ENCODE peak calls at places on chromosomes 3 and 15, in nine cellular contexts. H, N, F, Y, A, S, L, G and J are unnamed samples. For H3K4me1, the result is how much of the 10 kb centered on the place peaks cover.

GRCh38 chr3:177199206-177199765 is 2.0 kb upstream of the TBL1XR1 start:
- DNase-seq in S (no peak), Y (no peak), L (no peak), A (no peak), F (no peak), G (no peak), H (no peak), N (no peak), J (no peak)

GRCh38 chr3:192864943-192865342 is 52.7 kb downstream of the MB21D2 start:
- DNase-seq in A (peak), S (no peak), H (no peak), G (no peak), F (no peak), N (no peak), Y (no peak), L (no peak), J (no peak)

GRCh38 chr15:68210821-68211655 is 5.9 kb upstream of the CALML4 start:
- DNase-seq in A (peak), F (peak), H (peak), N (no peak), L (no peak), G (no peak), S (peak), Y (peak), J (peak)

GRCh38 chr3:56484525-56485024 is 16.3 kb upstream of the ERC2 start:
- DNase-seq in F (no peak), N (no peak), A (no peak), H (no peak), S (no peak), Y (no peak), G (no peak), L (no peak), J (no peak)

GRCh38 chr3:15711281-15711680 is 86.5 kb downstream of the ANKRD28 start:
- DNase-seq in S (no peak), Y (no peak), L (no peak), H (no peak), N (no peak), G (no peak), F (no peak), A (no peak), J (no peak)

GRCh38 chr3:175129126-175129525 is 270.0 kb downstream of the NAALADL2 start:
- DNase-seq in G (no peak), S (no peak), F (no peak), N (no peak), A (peak), H (no peak), L (no peak), Y (no peak), J (no peak)

GRCh38 chr3:61612211-61612995 is 51.0 kb downstream of the PTPRG start:
- DNase-seq in H (no peak), L (no peak), Y (no peak), F (no peak), S (no peak), N (no peak), G (no peak), A (peak), J (no peak)

GRCh38 chr3:49967307-49967706 is 27.4 kb downstream of the RBM6 start:
- DNase-seq in G (no peak), N (no peak), L (no peak), Y (no peak), F (no peak), H (no peak), A (peak), S (no peak), J (no peak)

GRCh38 chr3:21330293-21330692 is 420.7 kb downstream of the ZNF385D start:
- DNase-seq in F (no peak), L (no peak), G (peak), A (no peak), H (no peak), N (no peak), Y (no peak), S (no peak), J (no peak)

GRCh38 chr3:101574388-101575156 is 592 bp downstream of the PCNP start:
- DNase-seq in N (peak), F (peak), S (peak), L (no peak), H (peak), G (peak), A (peak), Y (peak), J (peak)

GRCh38 chr15:64095795-64096485 is at the start of gene SNX1:
- DNase-seq in N (peak), A (peak), L (peak), G (peak), F (peak), Y (peak), H (peak), S (peak), J (peak)

GRCh38 chr3:21390136-21390535 is 360.9 kb downstream of the ZNF385D start:
- DNase-seq in L (no peak), H (no peak), Y (no peak), F (no peak), A (peak), G (peak), S (no peak), N (no peak), J (no peak)

GRCh38 chr3:7146529-7146928 is 285.6 kb downstream of the GRM7 start:
- DNase-seq in H (no peak), F (no peak), A (no peak), Y (no peak), N (no peak), L (no peak), G (no peak), S (no peak), J (no peak)

GRCh38 chr3:134929976-134930375 is 134.9 kb downstream of the EPHB1 start:
- DNase-seq in G (no peak), Y (no peak), A (no peak), N (no peak), H (no peak), L (no peak), F (no peak), S (no peak), J (no peak)

GRCh38 chr3:11509175-11510000 is 134.3 kb downstream of the VGLL4 start:
- DNase-seq in F (peak), G (no peak), N (peak), A (peak), S (peak), L (no peak), H (no peak), Y (peak), J (peak)

GRCh38 chr15:71440479-71441071 is 325.3 kb downstream of the THSD4 start:
- DNase-seq in Y (no peak), L (no peak), S (no peak), H (peak), A (peak), G (peak), F (no peak), N (no peak), J (no peak)

GRCh38 chr15:55799287-55800212 is 56.6 kb upstream of the PRTG start:
- DNase-seq in S (peak), F (peak), A (peak), G (peak), H (peak), N (peak), L (no peak), Y (no peak), J (no peak)

GRCh38 chr15:55564347-55565145 is 23.6 kb downstream of the PYGO1 start:
- DNase-seq in N (no peak), H (no peak), S (no peak), A (no peak), L (no peak), G (no peak), F (no peak), Y (no peak), J (no peak)

GRCh38 chr3:32890420-32891276 is 60.8 kb upstream of the CCR4 start:
- DNase-seq in L (no peak), A (no peak), H (no peak), F (no peak), S (no peak), N (no peak), G (no peak), Y (no peak), J (no peak)

GRCh38 chr3:174863488-174863887 is 4.4 kb downstream of the NAALADL2 start:
- DNase-seq in H (no peak), N (no peak), Y (no peak), L (no peak), G (peak), A (peak), S (no peak), F (no peak), J (no peak)

GRCh38 chr3:123660900-123661299 is 76.0 kb upstream of the HACD2 start:
- DNase-seq in Y (peak), S (peak), F (peak), N (peak), A (peak), H (no peak), G (peak), L (no peak), J (peak)

GRCh38 chr3:39099738-39100499 is 7.5 kb downstream of the GORASP1 start:
- DNase-seq in G (no peak), L (no peak), N (no peak), F (no peak), S (no peak), Y (no peak), A (no peak), H (no peak), J (no peak)

GRCh38 chr15:62712455-62712839 is 330.1 kb upstream of the TPM1 start:
- DNase-seq in F (no peak), Y (no peak), G (no peak), N (no peak), A (no peak), H (no peak), S (no peak), L (no peak), J (no peak)

GRCh38 chr15:70026991-70027390 is 70.7 kb downstream of the TLE3 start:
- DNase-seq in H (no peak), F (no peak), G (no peak), A (no peak), Y (no peak), S (no peak), L (no peak), N (no peak), J (no peak)
- H3K4me1 ChIP-seq in H (under half), F (under half), G (under half), A (under half), Y (under half), S (under half), L (under half), N (under half), J (under half)

GRCh38 chr15:66290007-66290406 is 3.4 kb upstream of the DIS3L start:
- DNase-seq in A (no peak), L (no peak), H (no peak), G (no peak), Y (no peak), F (no peak), N (no peak), S (no peak), J (no peak)
- H3K4me1 ChIP-seq in A (under half), L (under half), H (under half), G (under half), Y (half or more), F (under half), N (under half), S (under half), J (under half)

GRCh38 chr3:43693594-43693993 is 2.9 kb downstream of the ABHD5 start:
- DNase-seq in S (no peak), A (no peak), F (no peak), Y (no peak), N (no peak), H (no peak), G (peak), L (no peak), J (no peak)

GRCh38 chr3:43691120-43692002 is 623 bp downstream of the ABHD5 start:
- DNase-seq in Y (peak), N (peak), H (peak), A (peak), L (no peak), S (peak), G (peak), F (peak), J (peak)

GRCh38 chr3:43692971-43693370 is 2.2 kb downstream of the ABHD5 start:
- DNase-seq in Y (no peak), A (no peak), N (no peak), L (no peak), G (peak), H (no peak), S (no peak), F (no peak), J (no peak)

GRCh38 chr3:43690400-43691119 is at the start of gene ABHD5:
- DNase-seq in N (peak), L (peak), G (peak), A (peak), Y (peak), F (peak), S (peak), H (peak), J (peak)

GRCh38 chr3:43692085-43692484 is 1.3 kb downstream of the ABHD5 start:
- DNase-seq in A (no peak), G (no peak), Y (no peak), N (no peak), S (no peak), L (no peak), H (no peak), F (no peak), J (no peak)
- H3K4me1 ChIP-seq in A (under half), G (under half), Y (half or more), N (under half), S (under half), L (under half), H (under half), F (under half), J (under half)

DNA sequence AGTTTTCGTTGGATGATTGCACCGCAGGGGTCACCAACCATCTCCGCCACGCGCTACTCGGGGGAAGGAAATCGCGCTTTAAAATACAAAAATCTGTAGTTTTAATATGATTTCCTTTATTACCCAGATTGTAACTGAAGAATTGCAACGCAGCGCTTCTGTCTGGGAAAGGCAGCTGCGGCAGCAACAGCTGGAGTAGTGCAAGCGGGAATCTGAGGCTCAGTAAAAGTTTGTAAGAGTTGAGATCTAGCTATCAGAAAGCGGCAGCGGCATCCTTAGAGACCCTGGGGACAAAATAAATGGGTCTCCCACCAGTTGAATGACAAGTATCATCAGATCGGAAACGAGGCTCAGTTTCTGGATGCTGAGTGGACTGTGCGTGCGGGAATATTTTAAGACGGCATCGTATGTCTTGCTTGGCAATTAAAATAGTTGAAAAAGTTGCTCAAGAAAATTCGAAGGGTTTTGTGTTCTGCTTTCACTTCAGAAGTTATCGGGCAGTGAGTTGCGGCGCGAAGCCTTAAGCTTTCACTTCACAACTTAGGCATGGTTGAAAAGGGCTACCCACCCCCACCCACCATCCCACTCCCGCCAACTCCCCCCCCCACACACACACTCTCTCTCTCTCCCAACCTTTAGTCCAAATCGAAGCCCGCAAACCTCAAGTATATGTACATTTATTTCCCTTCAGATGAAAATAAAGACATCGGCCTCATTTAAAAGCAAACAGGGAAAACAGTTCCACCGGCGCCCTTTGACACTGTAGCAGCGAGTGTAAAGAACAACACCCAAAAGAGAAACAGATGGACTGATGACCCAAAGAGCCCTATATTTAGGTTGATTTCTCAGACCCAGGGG is 2.6 kb downstream of the MECOM start:
- DNase-seq in N (no peak), A (peak), S (no peak), L (no peak), F (no peak), H (no peak), G (peak), Y (no peak), J (no peak)
- H3K4me1 ChIP-seq in N (under half), A (under half), S (half or more), L (under half), F (under half), H (under half), G (under half), Y (under half), J (under half)

GRCh38 chr3:78765671-78766485 is 1001.9 kb downstream of the ROBO1 start:
- DNase-seq in N (no peak), Y (no peak), G (no peak), H (no peak), S (no peak), A (no peak), L (no peak), F (no peak), J (no peak)
- H3K4me1 ChIP-seq in N (under half), Y (under half), G (under half), H (under half), S (under half), A (under half), L (under half), F (under half), J (under half)

GRCh38 chr3:31575448-31575847 is 42.7 kb downstream of the STT3B start:
- DNase-seq in H (no peak), S (no peak), G (no peak), L (no peak), A (no peak), F (no peak), Y (no peak), N (no peak), J (no peak)

GRCh38 chr3:31572605-31573459 is 40.1 kb downstream of the STT3B start:
- DNase-seq in N (no peak), H (no peak), S (no peak), G (no peak), Y (no peak), A (no peak), F (no peak), L (no peak), J (no peak)

GRCh38 chr3:31573460-31573779 is 40.7 kb downstream of the STT3B start:
- DNase-seq in N (no peak), S (no peak), H (no peak), Y (no peak), G (no peak), F (no peak), L (no peak), A (no peak), J (no peak)

GRCh38 chr3:31568649-31569048 is 35.9 kb downstream of the STT3B start:
- DNase-seq in S (no peak), Y (no peak), H (no peak), F (no peak), N (no peak), A (no peak), G (no peak), L (no peak), J (no peak)

DNA sequence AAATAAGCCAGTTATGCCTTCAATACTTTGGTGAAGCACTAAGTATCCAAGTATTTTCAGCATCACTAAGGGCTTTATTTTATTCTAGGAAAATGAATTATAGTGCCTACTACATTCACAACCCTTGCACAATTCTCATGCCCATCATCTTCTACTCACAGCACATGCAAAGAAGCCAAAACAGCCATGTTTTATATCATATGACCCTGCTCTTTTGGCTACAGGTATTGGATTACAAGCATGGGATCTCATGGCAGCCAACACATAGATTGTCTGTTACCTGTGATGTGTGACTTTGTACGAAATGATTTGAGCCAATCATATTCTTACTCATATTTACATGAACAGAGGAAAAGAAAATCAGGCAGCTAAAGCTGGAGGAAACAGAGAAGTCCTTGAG is 38.6 kb downstream of the STT3B start:
- DNase-seq in N (no peak), H (no peak), S (no peak), A (no peak), L (no peak), G (no peak), Y (no peak), F (no peak), J (no peak)
- H3K4me1 ChIP-seq in N (under half), H (under half), S (half or more), A (under half), L (under half), G (under half), Y (under half), F (under half), J (under half)